ENCODE peak calls at places on chromosomes 2 and 18, in nine cellular contexts. B, H, K, X, S, P, W, J and M are unnamed samples.

GRCh38 chr2:193966590-193966989 is 1690.4 kb upstream of the SLC39A10 start:
- DNase-seq in W (no peak), X (no peak), B (no peak), P (no peak), K (no peak), H (no peak), S (no peak), J (no peak), M (no peak)

GRCh38 chr2:230762317-230762896 is 49.8 kb downstream of the CAB39 start:
- DNase-seq in P (peak), W (peak), B (peak), X (peak), H (no peak), K (no peak), S (no peak), J (no peak), M (no peak)

GRCh38 chr2:232042911-232043564 is 81.5 kb downstream of the DIS3L2 start:
- DNase-seq in P (no peak), K (no peak), B (no peak), W (no peak), J (no peak), H (no peak), X (peak), S (no peak), M (no peak)

GRCh38 chr2:127362971-127363370 is 24.8 kb downstream of the MAP3K2 start:
- DNase-seq in K (no peak), W (no peak), S (no peak), P (no peak), B (no peak), X (peak), J (no peak), H (no peak), M (no peak)

GRCh38 chr2:42874838-42875801 is 82.7 kb upstream of the HAAO start:
- DNase-seq in H (no peak), J (no peak), K (no peak), S (no peak), X (no peak), P (no peak), W (no peak), B (no peak), M (no peak)

GRCh38 chr18:26821181-26821580 is 44.3 kb downstream of the AQP4 start:
- DNase-seq in X (no peak), S (no peak), W (no peak), B (no peak), K (no peak), H (no peak), J (no peak), P (no peak), M (no peak)

GRCh38 chr2:79715328-79715727 is 202.5 kb downstream of the CTNNA2 start:
- DNase-seq in K (no peak), W (no peak), H (no peak), P (no peak), J (no peak), X (peak), S (no peak), B (no peak), M (peak)

GRCh38 chr2:54701029-54701428 is 22.4 kb upstream of the EML6 start:
- DNase-seq in X (no peak), P (no peak), J (no peak), W (no peak), K (no peak), S (no peak), B (no peak), H (no peak), M (no peak)

GRCh38 chr2:36338827-36339145 is 16.8 kb upstream of the CRIM1 start:
- DNase-seq in X (peak), H (no peak), J (no peak), K (no peak), B (no peak), S (no peak), W (no peak), P (no peak), M (no peak)

GRCh38 chr2:56474412-56475158 is 290.8 kb downstream of the CCDC85A start:
- DNase-seq in W (no peak), X (peak), B (no peak), J (no peak), K (no peak), H (no peak), S (no peak), P (no peak), M (no peak)

GRCh38 chr2:119106301-119106897 is 52.2 kb downstream of the C1QL2 start:
- DNase-seq in B (no peak), K (no peak), W (no peak), X (peak), H (no peak), P (peak), J (no peak), S (no peak), M (no peak)

GRCh38 chr2:43186679-43187374 is 39.6 kb downstream of the ZFP36L2 start:
- DNase-seq in K (no peak), J (no peak), X (no peak), P (no peak), B (no peak), W (no peak), S (no peak), H (no peak), M (peak)

GRCh38 chr2:46387886-46388515 is 90.8 kb downstream of the EPAS1 start:
- DNase-seq in P (no peak), W (no peak), X (no peak), B (no peak), J (no peak), S (peak), K (no peak), H (no peak), M (no peak)

GRCh38 chr2:151297882-151298281 is 8.4 kb upstream of the NMI start:
- DNase-seq in H (no peak), W (no peak), P (no peak), J (no peak), S (no peak), X (peak), K (no peak), B (no peak), M (no peak)

GRCh38 chr2:54950811-54951210 is 99.4 kb downstream of the RTN4 start:
- DNase-seq in S (no peak), B (no peak), X (no peak), H (no peak), K (no peak), W (no peak), P (no peak), J (no peak), M (no peak)

GRCh38 chr2:212811946-212812345 is 273.3 kb upstream of the ERBB4 start:
- DNase-seq in J (no peak), B (no peak), K (no peak), W (no peak), X (no peak), P (no peak), H (no peak), S (no peak), M (no peak)

GRCh38 chr2:24920813-24921441 is 890 bp upstream of the ADCY3 start:
- DNase-seq in X (no peak), S (no peak), W (no peak), K (no peak), B (no peak), J (no peak), H (no peak), P (no peak), M (no peak)

GRCh38 chr2:238446371-238446770 is 19.6 kb downstream of the ASB1 start:
- DNase-seq in B (no peak), X (no peak), S (no peak), H (no peak), K (no peak), J (no peak), W (no peak), P (no peak), M (no peak)

GRCh38 chr2:32947076-32947483 is 327 bp downstream of the LTBP1 start:
- DNase-seq in X (no peak), B (no peak), K (no peak), H (peak), J (peak), W (peak), S (no peak), P (no peak), M (no peak)

GRCh38 chr2:75311993-75312392 is 112.7 kb upstream of the TACR1 start:
- DNase-seq in J (no peak), K (no peak), H (no peak), B (no peak), W (peak), P (no peak), X (no peak), S (no peak), M (no peak)

GRCh38 chr2:3780477-3781402 is 77.4 kb downstream of the DCDC2C start:
- DNase-seq in X (no peak), W (peak), H (peak), B (peak), P (peak), S (no peak), K (peak), J (no peak), M (peak)